ENCODE peak calls at places on chromosomes 13 and 19, in eight cellular contexts. One of them, this sample, is unnamed.

GRCh38 chr13:97119899-97120745 is 102.0 kb upstream of the MBNL2 start:
- DNase-seq in NCI-H1436 treated with DMSO at 0.1 percent for 48 hours: no peak
- DNase-seq in pancreas: no peak
- DNase-seq in stimulated activated CD8-positive, alpha-beta memory T cell treated with anti-CD3 and anti-CD28 coated beads, Interleukin-2, amount 100 ng/mL, for 48 hours: no peak
- DNase-seq in EL: peak
- DNase-seq in central memory CD4-positive, alpha-beta T cell: no peak
- DNase-seq in GM04504: no peak
- DNase-seq in HEK293T: no peak
- DNase-seq in this sample: no peak

GRCh38 chr13:58882556-58882955 is 1251.0 kb downstream of the PCDH17 start:
- DNase-seq in GM04504: no peak
- DNase-seq in EL: no peak
- DNase-seq in pancreas: no peak
- DNase-seq in stimulated activated CD8-positive, alpha-beta memory T cell treated with anti-CD3 and anti-CD28 coated beads, Interleukin-2, amount 100 ng/mL, for 48 hours: no peak
- DNase-seq in central memory CD4-positive, alpha-beta T cell: no peak
- DNase-seq in HEK293T: no peak
- DNase-seq in NCI-H1436 treated with DMSO at 0.1 percent for 48 hours: no peak
- DNase-seq in this sample: no peak

GRCh38 chr19:38003427-38004099 is 96.6 kb downstream of the SIPA1L3 start:
- DNase-seq in GM04504: peak
- DNase-seq in pancreas: peak
- DNase-seq in HEK293T: peak
- DNase-seq in EL: peak
- DNase-seq in stimulated activated CD8-positive, alpha-beta memory T cell treated with anti-CD3 and anti-CD28 coated beads, Interleukin-2, amount 100 ng/mL, for 48 hours: peak
- DNase-seq in central memory CD4-positive, alpha-beta T cell: no peak
- DNase-seq in NCI-H1436 treated with DMSO at 0.1 percent for 48 hours: no peak
- DNase-seq in this sample: no peak

GRCh38 chr19:13764821-13765394 is 586 bp downstream of the MRI1 start:
- DNase-seq in EL: no peak
- DNase-seq in pancreas: peak
- DNase-seq in HEK293T: no peak
- DNase-seq in GM04504: no peak
- DNase-seq in stimulated activated CD8-positive, alpha-beta memory T cell treated with anti-CD3 and anti-CD28 coated beads, Interleukin-2, amount 100 ng/mL, for 48 hours: no peak
- DNase-seq in central memory CD4-positive, alpha-beta T cell: peak
- DNase-seq in NCI-H1436 treated with DMSO at 0.1 percent for 48 hours: no peak
- DNase-seq in this sample: no peak

GRCh38 chr19:2327773-2328400 is 499 bp downstream of the LSM7 start:
- DNase-seq in EL: peak
- DNase-seq in pancreas: no peak
- DNase-seq in GM04504: peak
- DNase-seq in stimulated activated CD8-positive, alpha-beta memory T cell treated with anti-CD3 and anti-CD28 coated beads, Interleukin-2, amount 100 ng/mL, for 48 hours: peak
- DNase-seq in NCI-H1436 treated with DMSO at 0.1 percent for 48 hours: no peak
- DNase-seq in HEK293T: no peak
- DNase-seq in central memory CD4-positive, alpha-beta T cell: peak
- DNase-seq in this sample: no peak

GRCh38 chr13:112791662-112792440 is 102.0 kb downstream of the ATP11A start:
- DNase-seq in GM04504: no peak
- DNase-seq in stimulated activated CD8-positive, alpha-beta memory T cell treated with anti-CD3 and anti-CD28 coated beads, Interleukin-2, amount 100 ng/mL, for 48 hours: no peak
- DNase-seq in EL: no peak
- DNase-seq in pancreas: no peak
- DNase-seq in NCI-H1436 treated with DMSO at 0.1 percent for 48 hours: no peak
- DNase-seq in central memory CD4-positive, alpha-beta T cell: no peak
- DNase-seq in HEK293T: no peak
- DNase-seq in this sample: no peak

GRCh38 chr19:28074773-28075172 is 1138.2 kb downstream of the UQCRFS1 start:
- DNase-seq in central memory CD4-positive, alpha-beta T cell: no peak
- DNase-seq in stimulated activated CD8-positive, alpha-beta memory T cell treated with anti-CD3 and anti-CD28 coated beads, Interleukin-2, amount 100 ng/mL, for 48 hours: no peak
- DNase-seq in pancreas: no peak
- DNase-seq in EL: no peak
- DNase-seq in HEK293T: no peak
- DNase-seq in NCI-H1436 treated with DMSO at 0.1 percent for 48 hours: no peak
- DNase-seq in GM04504: no peak
- DNase-seq in this sample: no peak

GRCh38 chr19:4555657-4556561 is 3.6 kb downstream of the SEMA6B start:
- DNase-seq in NCI-H1436 treated with DMSO at 0.1 percent for 48 hours: no peak
- DNase-seq in pancreas: no peak
- DNase-seq in HEK293T: peak
- DNase-seq in stimulated activated CD8-positive, alpha-beta memory T cell treated with anti-CD3 and anti-CD28 coated beads, Interleukin-2, amount 100 ng/mL, for 48 hours: no peak
- DNase-seq in central memory CD4-positive, alpha-beta T cell: no peak
- DNase-seq in GM04504: no peak
- DNase-seq in EL: peak
- DNase-seq in this sample: peak

GRCh38 chr13:94595006-94595942 is 678 bp downstream of the TGDS start:
- DNase-seq in GM04504: no peak
- DNase-seq in EL: peak
- DNase-seq in stimulated activated CD8-positive, alpha-beta memory T cell treated with anti-CD3 and anti-CD28 coated beads, Interleukin-2, amount 100 ng/mL, for 48 hours: peak
- DNase-seq in NCI-H1436 treated with DMSO at 0.1 percent for 48 hours: no peak
- DNase-seq in pancreas: no peak
- DNase-seq in HEK293T: peak
- DNase-seq in central memory CD4-positive, alpha-beta T cell: no peak
- DNase-seq in this sample: no peak

GRCh38 chr13:113528101-113528797 is 37.7 kb upstream of the DCUN1D2 start:
- DNase-seq in HEK293T: no peak
- DNase-seq in stimulated activated CD8-positive, alpha-beta memory T cell treated with anti-CD3 and anti-CD28 coated beads, Interleukin-2, amount 100 ng/mL, for 48 hours: no peak
- DNase-seq in central memory CD4-positive, alpha-beta T cell: no peak
- DNase-seq in NCI-H1436 treated with DMSO at 0.1 percent for 48 hours: no peak
- DNase-seq in pancreas: no peak
- DNase-seq in GM04504: no peak
- DNase-seq in EL: no peak
- DNase-seq in this sample: no peak

GRCh38 chr13:94886191-94886590 is 173.8 kb upstream of the SOX21 start:
- DNase-seq in stimulated activated CD8-positive, alpha-beta memory T cell treated with anti-CD3 and anti-CD28 coated beads, Interleukin-2, amount 100 ng/mL, for 48 hours: no peak
- DNase-seq in EL: peak
- DNase-seq in central memory CD4-positive, alpha-beta T cell: no peak
- DNase-seq in pancreas: no peak
- DNase-seq in NCI-H1436 treated with DMSO at 0.1 percent for 48 hours: no peak
- DNase-seq in HEK293T: no peak
- DNase-seq in GM04504: peak
- DNase-seq in this sample: no peak

GRCh38 chr13:51704399-51705306 is 99.3 kb downstream of the DHRS12 start:
- DNase-seq in EL: no peak
- DNase-seq in GM04504: no peak
- DNase-seq in HEK293T: no peak
- DNase-seq in central memory CD4-positive, alpha-beta T cell: no peak
- DNase-seq in pancreas: no peak
- DNase-seq in stimulated activated CD8-positive, alpha-beta memory T cell treated with anti-CD3 and anti-CD28 coated beads, Interleukin-2, amount 100 ng/mL, for 48 hours: no peak
- DNase-seq in NCI-H1436 treated with DMSO at 0.1 percent for 48 hours: no peak
- DNase-seq in this sample: no peak

GRCh38 chr19:51546650-51547396 is 15.4 kb upstream of the SIGLEC6 start:
- DNase-seq in HEK293T: no peak
- DNase-seq in GM04504: no peak
- DNase-seq in central memory CD4-positive, alpha-beta T cell: no peak
- DNase-seq in NCI-H1436 treated with DMSO at 0.1 percent for 48 hours: no peak
- DNase-seq in pancreas: no peak
- DNase-seq in EL: peak
- DNase-seq in stimulated activated CD8-positive, alpha-beta memory T cell treated with anti-CD3 and anti-CD28 coated beads, Interleukin-2, amount 100 ng/mL, for 48 hours: no peak
- DNase-seq in this sample: no peak

GRCh38 chr13:80825276-80825675 is 484.4 kb upstream of the SPRY2 start:
- DNase-seq in stimulated activated CD8-positive, alpha-beta memory T cell treated with anti-CD3 and anti-CD28 coated beads, Interleukin-2, amount 100 ng/mL, for 48 hours: no peak
- DNase-seq in HEK293T: no peak
- DNase-seq in EL: no peak
- DNase-seq in NCI-H1436 treated with DMSO at 0.1 percent for 48 hours: no peak
- DNase-seq in pancreas: no peak
- DNase-seq in central memory CD4-positive, alpha-beta T cell: no peak
- DNase-seq in GM04504: no peak
- DNase-seq in this sample: no peak

GRCh38 chr19:2154587-2155075 is 3.3 kb upstream of the AP3D1 start:
- DNase-seq in pancreas: no peak
- DNase-seq in stimulated activated CD8-positive, alpha-beta memory T cell treated with anti-CD3 and anti-CD28 coated beads, Interleukin-2, amount 100 ng/mL, for 48 hours: no peak
- DNase-seq in EL: peak
- DNase-seq in central memory CD4-positive, alpha-beta T cell: no peak
- DNase-seq in HEK293T: no peak
- DNase-seq in NCI-H1436 treated with DMSO at 0.1 percent for 48 hours: no peak
- DNase-seq in GM04504: peak
- DNase-seq in this sample: no peak

GRCh38 chr13:30234763-30235162 is 72.6 kb downstream of the KATNAL1 start:
- DNase-seq in EL: no peak
- DNase-seq in HEK293T: no peak
- DNase-seq in stimulated activated CD8-positive, alpha-beta memory T cell treated with anti-CD3 and anti-CD28 coated beads, Interleukin-2, amount 100 ng/mL, for 48 hours: no peak
- DNase-seq in GM04504: no peak
- DNase-seq in central memory CD4-positive, alpha-beta T cell: no peak
- DNase-seq in NCI-H1436 treated with DMSO at 0.1 percent for 48 hours: no peak
- DNase-seq in pancreas: no peak
- DNase-seq in this sample: no peak

GRCh38 chr19:23273594-23274412 is 23.6 kb upstream of the ZNF724 start:
- DNase-seq in HEK293T: peak
- DNase-seq in pancreas: peak
- DNase-seq in stimulated activated CD8-positive, alpha-beta memory T cell treated with anti-CD3 and anti-CD28 coated beads, Interleukin-2, amount 100 ng/mL, for 48 hours: peak
- DNase-seq in central memory CD4-positive, alpha-beta T cell: peak
- DNase-seq in GM04504: peak
- DNase-seq in EL: peak
- DNase-seq in NCI-H1436 treated with DMSO at 0.1 percent for 48 hours: peak
- DNase-seq in this sample: peak

GRCh38 chr19:46016426-46017094 is 6.3 kb downstream of the PGLYRP1 start:
- DNase-seq in stimulated activated CD8-positive, alpha-beta memory T cell treated with anti-CD3 and anti-CD28 coated beads, Interleukin-2, amount 100 ng/mL, for 48 hours: peak
- DNase-seq in pancreas: peak
- DNase-seq in EL: peak
- DNase-seq in NCI-H1436 treated with DMSO at 0.1 percent for 48 hours: no peak
- DNase-seq in central memory CD4-positive, alpha-beta T cell: peak
- DNase-seq in GM04504: peak
- DNase-seq in HEK293T: peak
- DNase-seq in this sample: peak

GRCh38 chr19:40235238-40236025 is 8.9 kb upstream of the CCNP start:
- DNase-seq in EL: no peak
- DNase-seq in HEK293T: no peak
- DNase-seq in stimulated activated CD8-positive, alpha-beta memory T cell treated with anti-CD3 and anti-CD28 coated beads, Interleukin-2, amount 100 ng/mL, for 48 hours: no peak
- DNase-seq in central memory CD4-positive, alpha-beta T cell: no peak
- DNase-seq in pancreas: no peak
- DNase-seq in GM04504: no peak
- DNase-seq in NCI-H1436 treated with DMSO at 0.1 percent for 48 hours: no peak
- DNase-seq in this sample: no peak

GRCh38 chr13:79621902-79622301 is 140.9 kb downstream of the NDFIP2 start:
- DNase-seq in NCI-H1436 treated with DMSO at 0.1 percent for 48 hours: no peak
- DNase-seq in EL: no peak
- DNase-seq in HEK293T: no peak
- DNase-seq in central memory CD4-positive, alpha-beta T cell: no peak
- DNase-seq in pancreas: no peak
- DNase-seq in GM04504: no peak
- DNase-seq in stimulated activated CD8-positive, alpha-beta memory T cell treated with anti-CD3 and anti-CD28 coated beads, Interleukin-2, amount 100 ng/mL, for 48 hours: no peak
- DNase-seq in this sample: no peak

This sample was measured in 8988T.